ENCODE peak calls at places on chromosomes 3 and 15, in seven cellular contexts. R, W, O, P, L, T and X are unnamed samples.

GRCh38 chr3:64316971-64317370 is 91.7 kb upstream of the PRICKLE2 start:
- DNase-seq in R (no peak), W (no peak), O (no peak), P (no peak), L (no peak), T (no peak), X (no peak)

GRCh38 chr3:71247948-71248315 is 335.6 kb downstream of the FOXP1 start:
- DNase-seq in R (no peak), W (no peak), O (no peak), P (no peak), L (no peak), T (no peak), X (no peak)

GRCh38 chr3:47065058-47065457 is 85.6 kb downstream of the NBEAL2 start:
- DNase-seq in R (no peak), W (no peak), O (no peak), P (no peak), L (no peak), T (peak), X (no peak)

GRCh38 chr3:11322931-11323330 is 50.7 kb downstream of the ATG7 start:
- DNase-seq in R (no peak), W (no peak), O (no peak), P (no peak), L (no peak), T (no peak), X (no peak)

GRCh38 chr15:40061212-40061901 is 22.4 kb upstream of the SRP14 start:
- DNase-seq in R (no peak), W (no peak), O (no peak), P (no peak), L (peak), T (no peak), X (no peak)

GRCh38 chr15:47265686-47266085 is 451.6 kb upstream of the SEMA6D start:
- DNase-seq in R (no peak), W (no peak), O (no peak), P (no peak), L (no peak), T (no peak), X (no peak)

GRCh38 chr3:19107719-19108118 is 40.6 kb upstream of the KCNH8 start:
- DNase-seq in R (no peak), W (no peak), O (no peak), P (no peak), L (no peak), T (no peak), X (no peak)

GRCh38 chr3:57006949-57007419 is 53.5 kb upstream of the SPATA12 start:
- DNase-seq in R (no peak), W (no peak), O (peak), P (peak), L (no peak), T (no peak), X (no peak)

GRCh38 chr3:182309120-182309519 is 484.2 kb upstream of the ATP11B start:
- DNase-seq in R (no peak), W (no peak), O (no peak), P (peak), L (no peak), T (peak), X (no peak)

GRCh38 chr3:9397911-9398714 is 698 bp downstream of the SETD5 start:
- DNase-seq in R (no peak), W (peak), O (peak), P (peak), L (no peak), T (peak), X (no peak)

GRCh38 chr3:65348596-65348995 is 660.8 kb upstream of the ADAMTS9 start:
- DNase-seq in R (no peak), W (no peak), O (no peak), P (no peak), L (no peak), T (no peak), X (no peak)

GRCh38 chr3:1971780-1972179 is 126.9 kb upstream of the CNTN4 start:
- DNase-seq in R (no peak), W (no peak), O (no peak), P (no peak), L (no peak), T (no peak), X (no peak)

GRCh38 chr3:15428539-15428938 is 1.1 kb downstream of the EAF1 start:
- DNase-seq in R (no peak), W (no peak), O (no peak), P (peak), L (no peak), T (no peak), X (no peak)

GRCh38 chr3:165800970-165801369 is 36.3 kb downstream of the BCHE start:
- DNase-seq in R (no peak), W (no peak), O (no peak), P (no peak), L (no peak), T (no peak), X (no peak)

GRCh38 chr15:39860871-39861270 is 59.2 kb downstream of the GPR176 start:
- DNase-seq in R (no peak), W (no peak), O (no peak), P (no peak), L (no peak), T (no peak), X (no peak)

GRCh38 chr15:98324341-98324970 is 323.9 kb upstream of the IGF1R start:
- DNase-seq in R (no peak), W (no peak), O (no peak), P (no peak), L (no peak), T (no peak), X (no peak)

GRCh38 chr3:116971531-116971930 is 262.0 kb downstream of the TUSC7 start:
- DNase-seq in R (no peak), W (peak), O (no peak), P (no peak), L (no peak), T (no peak), X (no peak)

GRCh38 chr3:45082139-45082538 is 56.0 kb downstream of the CLEC3B start:
- DNase-seq in R (no peak), W (no peak), O (no peak), P (no peak), L (no peak), T (no peak), X (no peak)

GRCh38 chr3:133271491-133271890 is 128.4 kb upstream of the BFSP2 start:
- DNase-seq in R (no peak), W (no peak), O (no peak), P (no peak), L (no peak), T (no peak), X (no peak)

GRCh38 chr3:152943645-152944044 is 108.7 kb downstream of the P2RY1 start:
- DNase-seq in R (no peak), W (no peak), O (no peak), P (no peak), L (no peak), T (no peak), X (no peak)

GRCh38 chr15:45157056-45157455 is 27.3 kb downstream of the DUOX1 start:
- DNase-seq in R (no peak), W (no peak), O (no peak), P (peak), L (no peak), T (no peak), X (no peak)

GRCh38 chr3:146163584-146163983 is 2.6 kb upstream of the PLOD2 start:
- DNase-seq in R (no peak), W (no peak), O (no peak), P (no peak), L (no peak), T (no peak), X (no peak)

GRCh38 chr15:58865420-58865880 is 68.0 kb downstream of the SLTM start:
- DNase-seq in R (no peak), W (no peak), O (no peak), P (no peak), L (no peak), T (peak), X (peak)
- TF ChIP-seq TAF1 in R (no peak), W (no peak), O (peak), P (no peak), L (no peak), T (peak), X (no peak)

GRCh38 chr3:48370330-48370708 is 1.7 kb upstream of the FBXW12 start:
- DNase-seq in R (no peak), W (no peak), O (no peak), P (no peak), L (no peak), T (no peak), X (no peak)
- TF ChIP-seq TAF1 in R (no peak), W (no peak), O (no peak), P (no peak), L (no peak), T (no peak), X (no peak)

GRCh38 chr3:120568198-120568523 is 28.0 kb upstream of the NDUFB4 start:
- DNase-seq in R (no peak), W (no peak), O (no peak), P (no peak), L (no peak), T (no peak), X (no peak)

GRCh38 chr3:120569224-120569915 is 26.8 kb upstream of the NDUFB4 start:
- DNase-seq in R (no peak), W (no peak), O (no peak), P (no peak), L (no peak), T (no peak), X (no peak)

GRCh38 chr3:120566243-120566980 is 29.7 kb upstream of the NDUFB4 start:
- DNase-seq in R (no peak), W (no peak), O (no peak), P (no peak), L (no peak), T (no peak), X (no peak)

GRCh38 chr3:120568624-120569023 is 27.5 kb upstream of the NDUFB4 start:
- DNase-seq in R (no peak), W (no peak), O (no peak), P (no peak), L (no peak), T (no peak), X (no peak)

GRCh38 chr3:120567370-120568197 is 28.6 kb upstream of the NDUFB4 start:
- DNase-seq in R (no peak), W (peak), O (no peak), P (no peak), L (no peak), T (peak), X (no peak)
- TF ChIP-seq TAF1 in R (no peak), W (no peak), O (no peak), P (no peak), L (no peak), T (no peak), X (no peak)

GRCh38 chr3:52388348-52388821 is 56.5 kb downstream of the SEMA3G start:
- DNase-seq in R (no peak), W (no peak), O (peak), P (peak), L (no peak), T (no peak), X (no peak)
- TF ChIP-seq TAF1 in R (no peak), W (no peak), O (no peak), P (no peak), L (no peak), T (no peak), X (no peak)

GRCh38 chr3:187062526-187063177 is 76.6 kb downstream of the RPL39L start:
- DNase-seq in R (no peak), W (no peak), O (no peak), P (no peak), L (no peak), T (peak), X (no peak)

GRCh38 chr3:187063286-187064081 is 75.8 kb downstream of the RPL39L start:
- DNase-seq in R (no peak), W (no peak), O (no peak), P (no peak), L (no peak), T (peak), X (no peak)

GRCh38 chr3:187064210-187065115 is 74.8 kb downstream of the RPL39L start:
- DNase-seq in R (no peak), W (peak), O (no peak), P (no peak), L (no peak), T (peak), X (no peak)

GRCh38 chr3:187069857-187070516 is 69.3 kb downstream of the RPL39L start:
- DNase-seq in R (no peak), W (no peak), O (no peak), P (no peak), L (no peak), T (no peak), X (no peak)

GRCh38 chr3:187066228-187066995 is 72.9 kb downstream of the RPL39L start:
- DNase-seq in R (no peak), W (peak), O (peak), P (peak), L (no peak), T (peak), X (peak)
- TF ChIP-seq TAF1 in R (no peak), W (no peak), O (no peak), P (no peak), L (no peak), T (no peak), X (no peak)

DNA sequence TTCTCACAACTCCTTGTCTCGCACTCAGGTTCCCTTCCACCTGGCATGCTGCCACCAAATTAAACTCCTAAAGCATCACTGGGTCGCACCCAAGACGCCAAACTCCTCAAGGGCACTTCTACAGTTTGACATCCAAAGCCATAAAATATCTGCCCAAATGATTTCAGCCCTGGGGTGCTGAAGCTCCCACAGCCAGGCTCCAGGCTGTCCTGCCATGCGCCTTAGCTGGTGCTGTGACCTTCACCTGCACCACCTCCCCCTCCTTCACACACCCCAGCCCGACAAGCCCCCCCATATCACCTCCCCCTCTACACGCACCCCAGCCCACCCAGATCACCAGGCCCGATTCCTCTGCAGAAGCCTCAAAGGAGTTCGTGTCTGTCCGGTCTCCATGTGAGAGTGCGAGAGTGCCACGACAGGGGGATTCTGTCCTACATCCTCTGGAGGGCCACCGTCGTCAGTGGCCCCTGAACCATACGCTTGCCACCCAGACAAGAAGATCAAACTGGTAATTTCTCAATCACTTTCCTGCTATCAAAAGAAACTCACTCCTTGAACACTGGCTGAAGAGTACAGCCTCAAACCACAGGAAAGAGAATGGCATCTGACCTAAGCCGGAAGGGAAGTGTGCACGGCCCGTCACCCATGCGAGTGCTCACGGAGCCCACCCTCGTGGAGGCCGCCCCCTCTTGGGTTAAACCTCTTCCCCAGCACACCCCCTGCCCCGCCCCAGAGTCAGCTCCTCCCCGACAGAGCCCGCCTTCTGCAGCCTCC is 138.1 kb downstream of the NSMCE3 start:
- DNase-seq in R (no peak), W (no peak), O (no peak), P (no peak), L (no peak), T (no peak), X (no peak)
- TF ChIP-seq TAF1 in R (no peak), W (no peak), O (no peak), P (no peak), L (no peak), T (no peak), X (no peak)

GRCh38 chr3:192731233-192731632 is 3.9 kb upstream of the FGF12 start:
- DNase-seq in R (no peak), W (no peak), O (no peak), P (no peak), L (no peak), T (no peak), X (no peak)

GRCh38 chr3:192726386-192726785 is 955 bp downstream of the FGF12 start:
- DNase-seq in R (no peak), W (no peak), O (no peak), P (no peak), L (no peak), T (no peak), X (no peak)

GRCh38 chr3:192727032-192727847 is at the start of gene FGF12:
- DNase-seq in R (no peak), W (peak), O (peak), P (peak), L (no peak), T (peak), X (no peak)
- TF ChIP-seq TAF1 in R (no peak), W (no peak), O (no peak), P (no peak), L (no peak), T (no peak), X (no peak)

DNA sequence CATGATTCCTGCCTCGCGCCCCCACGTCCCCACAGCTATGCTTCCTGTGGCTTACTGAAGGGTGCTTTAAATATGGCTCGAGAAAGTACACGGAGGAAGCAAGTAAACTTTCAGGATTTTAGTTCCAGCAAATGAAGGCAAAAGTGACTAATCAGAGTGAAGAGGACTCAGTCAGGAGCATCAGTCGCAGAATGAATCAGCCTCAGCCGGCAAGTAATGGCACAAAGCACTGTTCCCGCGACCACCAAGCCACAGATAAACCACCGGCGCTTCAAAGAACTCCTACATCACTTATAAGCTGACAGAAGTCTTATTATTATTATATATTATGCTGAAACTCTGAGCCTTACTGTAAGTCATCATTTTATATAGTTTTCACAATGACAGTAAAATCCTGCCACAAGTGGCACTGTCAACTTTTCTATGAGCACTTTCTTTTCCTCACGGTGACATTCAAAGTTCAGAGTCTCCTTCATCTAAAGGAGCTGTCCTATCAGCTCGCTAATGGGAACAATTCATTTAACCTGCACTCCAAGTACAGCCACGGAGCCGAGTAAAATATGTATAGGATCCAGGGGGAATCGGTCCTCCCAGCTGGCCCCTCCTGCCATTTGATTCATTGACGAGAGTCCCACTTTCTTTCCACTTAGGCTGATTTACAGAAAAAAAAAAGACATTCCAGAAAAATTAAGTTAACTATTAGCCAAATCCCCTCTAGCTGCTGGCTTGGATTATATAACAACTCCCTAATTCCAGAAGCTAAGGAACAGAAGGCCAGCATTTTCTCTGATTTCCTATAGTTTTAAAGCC is 217.0 kb upstream of the ICE2 start:
- DNase-seq in R (no peak), W (no peak), O (no peak), P (no peak), L (no peak), T (no peak), X (no peak)
- TF ChIP-seq TAF1 in R (no peak), W (no peak), O (no peak), P (no peak), L (no peak), T (no peak), X (no peak)

DNA sequence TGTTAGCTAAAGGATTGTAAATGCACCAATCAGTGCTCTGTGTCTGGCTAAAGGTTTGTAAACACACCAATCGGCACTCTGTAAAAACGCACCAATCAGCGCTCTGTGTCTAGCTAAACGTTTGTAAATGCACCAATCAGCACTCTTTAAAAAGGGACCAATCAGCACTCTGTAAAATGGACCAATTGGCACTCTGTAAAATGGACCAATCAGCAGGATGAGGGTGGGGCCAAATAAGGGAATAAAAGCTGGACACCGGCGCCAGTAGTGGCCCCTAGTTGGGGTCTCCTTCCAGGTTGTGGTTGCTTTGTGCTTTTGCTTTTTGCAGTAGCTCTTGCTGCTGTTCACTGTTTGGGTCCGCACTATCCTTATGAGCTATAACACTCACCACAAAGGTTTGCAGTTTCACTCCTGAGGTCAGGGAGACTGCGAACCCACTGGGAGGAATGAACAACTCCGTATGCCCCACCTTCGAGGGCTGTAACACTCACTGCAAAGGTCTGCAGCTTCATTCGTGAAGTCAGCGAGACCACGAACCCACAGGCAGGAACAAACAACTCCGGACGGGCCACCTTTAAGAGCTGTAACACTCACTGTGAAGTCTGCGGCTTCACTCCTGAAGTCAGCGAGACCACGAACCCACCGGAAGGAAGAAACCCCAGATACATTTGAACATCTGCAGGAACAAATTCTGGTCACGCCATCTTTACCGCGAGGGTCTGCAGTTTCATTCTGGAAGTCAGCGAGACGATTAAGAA is 1.1 kb upstream of the SUCLG2 start:
- DNase-seq in R (no peak), W (no peak), O (no peak), P (no peak), L (peak), T (peak), X (no peak)
- TF ChIP-seq TAF1 in R (no peak), W (no peak), O (no peak), P (no peak), L (peak), T (no peak), X (no peak)

DNA sequence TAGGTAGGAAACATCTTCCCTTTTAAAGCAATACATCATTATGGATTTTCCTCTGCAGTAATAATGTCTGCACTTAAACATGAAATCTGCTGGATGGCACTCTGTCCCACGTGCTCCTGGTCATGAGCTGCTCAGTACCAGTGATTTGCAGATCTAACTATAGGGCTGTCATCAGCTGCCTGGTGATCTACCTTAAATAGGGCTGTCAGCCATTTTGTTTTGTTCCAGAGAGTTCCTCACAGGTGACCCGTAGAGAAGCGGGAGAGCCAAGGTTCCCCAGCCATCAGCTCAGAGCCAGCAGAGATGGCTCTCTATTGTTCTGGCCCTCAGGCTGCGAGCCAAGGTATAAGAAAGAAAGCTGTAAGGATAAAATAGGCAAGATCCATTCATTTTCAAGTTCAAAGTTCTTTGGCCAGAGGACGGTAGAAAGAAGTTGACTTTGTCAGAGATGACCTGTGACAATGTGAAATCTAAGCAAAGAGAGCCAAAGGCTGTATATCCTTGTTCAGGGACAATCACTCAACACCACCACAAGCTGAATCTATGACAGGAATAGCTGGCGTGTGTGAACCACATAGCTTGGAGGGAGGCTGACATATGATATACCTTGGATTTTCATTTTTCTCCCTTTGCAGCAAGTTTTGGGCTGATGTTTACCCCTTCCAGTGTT is 156.5 kb downstream of the RYR3 start:
- DNase-seq in R (no peak), W (no peak), O (no peak), P (no peak), L (no peak), T (no peak), X (no peak)
- TF ChIP-seq TAF1 in R (no peak), W (no peak), O (no peak), P (no peak), L (no peak), T (no peak), X (no peak)